ENCODE peak calls at places on chromosomes 1 and 21, in five cellular contexts. One of them, this sample, is unnamed.

GRCh38 chr1:172585348-172585747 is 52.4 kb downstream of the SUCO start:
- DNase-seq in A549: no peak
- DNase-seq in IMR-90: peak
- DNase-seq in K562: no peak
- DNase-seq in SK-N-SH: no peak
- DNase-seq in this sample: no peak

GRCh38 chr1:109773900-109774485 is 10.3 kb upstream of the EPS8L3 start:
- DNase-seq in IMR-90: no peak
- DNase-seq in A549: no peak
- DNase-seq in K562: no peak
- DNase-seq in SK-N-SH: no peak
- DNase-seq in this sample: no peak

GRCh38 chr1:113976609-113977278 is 2.5 kb upstream of the OLFML3 start:
- DNase-seq in IMR-90: peak
- DNase-seq in A549: no peak
- DNase-seq in SK-N-SH: peak
- DNase-seq in K562: peak
- DNase-seq in this sample: peak

GRCh38 chr1:207565546-207566468 is 69.8 kb downstream of the CR1 start:
- DNase-seq in IMR-90: no peak
- DNase-seq in K562: no peak
- DNase-seq in SK-N-SH: no peak
- DNase-seq in A549: peak
- DNase-seq in this sample: no peak

GRCh38 chr1:18957136-18957521 is 653 bp upstream of the IFFO2 start:
- DNase-seq in SK-N-SH: peak
- DNase-seq in K562: peak
- DNase-seq in IMR-90: no peak
- DNase-seq in A549: no peak
- DNase-seq in this sample: no peak

GRCh38 chr21:32858628-32859027 is 87.1 kb upstream of the PAXBP1 start:
- DNase-seq in SK-N-SH: no peak
- DNase-seq in IMR-90: no peak
- DNase-seq in A549: no peak
- DNase-seq in K562: no peak
- DNase-seq in this sample: no peak

GRCh38 chr1:160099716-160100375 is 1.4 kb upstream of the IGSF8 start:
- DNase-seq in A549: no peak
- DNase-seq in K562: no peak
- DNase-seq in IMR-90: no peak
- DNase-seq in SK-N-SH: no peak
- DNase-seq in this sample: no peak

GRCh38 chr1:19003371-19004290 is 47.2 kb upstream of the IFFO2 start:
- DNase-seq in K562: peak
- DNase-seq in A549: no peak
- DNase-seq in SK-N-SH: no peak
- DNase-seq in IMR-90: peak
- DNase-seq in this sample: no peak

GRCh38 chr1:58773406-58773840 is 10.4 kb downstream of the JUN start:
- DNase-seq in IMR-90: peak
- DNase-seq in A549: no peak
- DNase-seq in K562: no peak
- DNase-seq in SK-N-SH: no peak
- DNase-seq in this sample: no peak

GRCh38 chr1:177287996-177288395 is 117.2 kb downstream of the BRINP2 start:
- DNase-seq in SK-N-SH: no peak
- DNase-seq in IMR-90: peak
- DNase-seq in K562: no peak
- DNase-seq in A549: no peak
- DNase-seq in this sample: no peak

GRCh38 chr1:66292944-66293343 is 241.0 kb upstream of the SGIP1 start:
- DNase-seq in A549: no peak
- DNase-seq in SK-N-SH: no peak
- DNase-seq in K562: no peak
- DNase-seq in IMR-90: no peak
- DNase-seq in this sample: no peak

GRCh38 chr1:68225781-68226180 is 6.5 kb downstream of the WLS start:
- DNase-seq in A549: no peak
- DNase-seq in K562: no peak
- DNase-seq in SK-N-SH: no peak
- DNase-seq in IMR-90: peak
- DNase-seq in this sample: no peak

GRCh38 chr1:246161626-246162025 is 345.5 kb downstream of the SMYD3 start:
- DNase-seq in A549: no peak
- DNase-seq in K562: no peak
- DNase-seq in IMR-90: peak
- DNase-seq in SK-N-SH: no peak
- DNase-seq in this sample: no peak

GRCh38 chr1:245160288-245160687 is 5.5 kb downstream of the KIF26B start:
- DNase-seq in SK-N-SH: no peak
- DNase-seq in A549: no peak
- DNase-seq in K562: no peak
- DNase-seq in IMR-90: no peak
- DNase-seq in this sample: no peak

GRCh38 chr1:218383681-218384080 is 38.5 kb downstream of the TGFB2 start:
- DNase-seq in SK-N-SH: no peak
- DNase-seq in A549: peak
- DNase-seq in IMR-90: no peak
- DNase-seq in K562: no peak
- DNase-seq in this sample: no peak

GRCh38 chr21:45381036-45381787 is 23.8 kb upstream of the COL18A1 start:
- DNase-seq in K562: no peak
- DNase-seq in IMR-90: no peak
- DNase-seq in A549: no peak
- DNase-seq in SK-N-SH: no peak
- DNase-seq in this sample: no peak

GRCh38 chr1:176559474-176560390 is 96.8 kb downstream of the PAPPA2 start:
- DNase-seq in K562: peak
- DNase-seq in SK-N-SH: peak
- DNase-seq in IMR-90: peak
- DNase-seq in A549: peak
- DNase-seq in this sample: peak

GRCh38 chr1:6393400-6394187 is at the start of gene ACOT7:
- DNase-seq in IMR-90: peak
- DNase-seq in A549: peak
- DNase-seq in K562: peak
- DNase-seq in SK-N-SH: peak
- DNase-seq in this sample: peak

GRCh38 chr1:1183221-1183747 is 9.6 kb downstream of the TTLL10 start:
- DNase-seq in A549: no peak
- DNase-seq in SK-N-SH: peak
- DNase-seq in K562: no peak
- DNase-seq in IMR-90: no peak
- DNase-seq in this sample: no peak

GRCh38 chr21:37139902-37140301 is 66.8 kb downstream of the TTC3 start:
- DNase-seq in A549: no peak
- DNase-seq in IMR-90: peak
- DNase-seq in K562: no peak
- DNase-seq in SK-N-SH: no peak
- DNase-seq in this sample: no peak

GRCh38 chr1:209884665-209885117 is 53.3 kb upstream of the SYT14 start:
- DNase-seq in SK-N-SH: no peak
- DNase-seq in A549: peak
- DNase-seq in IMR-90: peak
- DNase-seq in K562: peak
- DNase-seq in this sample: peak

GRCh38 chr1:74681449-74681848 is 7.9 kb upstream of the ERICH3 start:
- DNase-seq in SK-N-SH: no peak
- DNase-seq in K562: no peak
- DNase-seq in IMR-90: no peak
- DNase-seq in A549: no peak
- DNase-seq in this sample: no peak

GRCh38 chr1:89540406-89540970 is 15.9 kb downstream of the LRRC8B start:
- DNase-seq in SK-N-SH: no peak
- DNase-seq in IMR-90: no peak
- DNase-seq in K562: no peak
- DNase-seq in A549: no peak
- DNase-seq in this sample: no peak

GRCh38 chr1:242011879-242012674 is 13.2 kb upstream of the MAP1LC3C start:
- DNase-seq in K562: no peak
- DNase-seq in SK-N-SH: no peak
- DNase-seq in IMR-90: peak
- DNase-seq in A549: no peak
- DNase-seq in this sample: no peak

GRCh38 chr1:114208106-114208505 is 54.4 kb upstream of the SYT6 start:
- DNase-seq in A549: no peak
- DNase-seq in K562: no peak
- DNase-seq in IMR-90: no peak
- DNase-seq in SK-N-SH: no peak
- DNase-seq in this sample: no peak

GRCh38 chr1:211589782-211590721 is 11.1 kb upstream of the SLC30A1 start:
- DNase-seq in SK-N-SH: no peak
- DNase-seq in A549: no peak
- DNase-seq in K562: no peak
- DNase-seq in IMR-90: peak
- DNase-seq in this sample: no peak

GRCh38 chr1:200075938-200076546 is 48.5 kb downstream of the NR5A2 start:
- DNase-seq in IMR-90: peak
- DNase-seq in K562: no peak
- DNase-seq in SK-N-SH: no peak
- DNase-seq in A549: peak
- DNase-seq in this sample: peak

GRCh38 chr1:89553195-89553584 is 28.6 kb downstream of the LRRC8B start:
- DNase-seq in IMR-90: no peak
- DNase-seq in SK-N-SH: no peak
- DNase-seq in K562: no peak
- DNase-seq in A549: no peak
- DNase-seq in this sample: no peak

GRCh38 chr21:36850372-36850771 is 116.1 kb downstream of the HLCS start:
- DNase-seq in IMR-90: no peak
- DNase-seq in K562: no peak
- DNase-seq in A549: no peak
- DNase-seq in SK-N-SH: no peak
- DNase-seq in this sample: no peak

GRCh38 chr1:9732123-9732971 is 80.8 kb downstream of the PIK3CD start:
- DNase-seq in A549: no peak
- DNase-seq in IMR-90: no peak
- DNase-seq in SK-N-SH: no peak
- DNase-seq in K562: no peak
- DNase-seq in this sample: no peak
- TF ChIP-seq USF2 in A549: no peak
- TF ChIP-seq USF2 in IMR-90: no peak
- TF ChIP-seq USF2 in SK-N-SH: no peak
- TF ChIP-seq USF2 in K562: no peak
- TF ChIP-seq USF2 in this sample: no peak

DNA sequence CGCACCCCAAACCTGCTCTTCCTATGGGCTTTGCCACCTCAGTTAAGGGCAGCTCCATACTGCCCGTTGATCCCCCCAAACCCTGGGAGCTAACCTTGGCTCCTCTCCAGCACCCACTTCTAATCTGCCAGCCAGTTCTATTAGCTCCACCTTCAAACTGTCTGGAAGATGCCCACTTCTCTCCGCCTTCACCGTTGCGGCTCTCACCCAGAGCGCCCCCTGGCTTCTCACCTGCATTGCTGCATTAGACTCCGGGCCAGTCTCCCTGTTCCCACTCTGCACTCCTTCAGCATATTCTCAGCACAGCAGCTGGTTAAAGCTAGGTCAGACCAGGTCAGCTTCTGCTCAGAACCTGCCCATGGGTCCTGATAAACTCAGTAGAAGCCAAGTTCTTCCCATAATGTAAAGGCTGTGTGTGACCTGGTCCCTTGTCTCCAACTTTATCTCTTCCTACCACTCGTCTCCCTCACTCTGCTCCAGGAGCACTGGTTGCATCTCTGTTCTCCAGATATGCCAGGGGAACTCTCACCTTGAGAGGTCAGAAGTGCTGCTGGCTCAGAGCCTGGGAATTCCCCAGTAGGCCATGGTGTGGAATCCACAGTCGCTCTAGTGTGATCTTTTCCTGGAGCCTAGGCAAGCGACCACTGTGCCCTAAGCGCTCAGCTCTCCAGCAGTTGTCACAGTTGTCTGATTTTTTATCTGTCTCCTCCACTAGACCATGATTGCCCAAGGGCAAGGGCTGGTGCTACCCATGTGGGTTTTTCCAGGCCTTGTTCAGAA is 150.3 kb downstream of the HMGB4 start:
- DNase-seq in A549: peak
- DNase-seq in SK-N-SH: peak
- DNase-seq in IMR-90: no peak
- DNase-seq in K562: peak
- DNase-seq in this sample: no peak
- TF ChIP-seq RAD21 in A549: peak
- TF ChIP-seq RAD21 in SK-N-SH: peak
- TF ChIP-seq RAD21 in IMR-90: no peak
- TF ChIP-seq RAD21 in K562: peak
- TF ChIP-seq RAD21 in this sample: no peak

DNA sequence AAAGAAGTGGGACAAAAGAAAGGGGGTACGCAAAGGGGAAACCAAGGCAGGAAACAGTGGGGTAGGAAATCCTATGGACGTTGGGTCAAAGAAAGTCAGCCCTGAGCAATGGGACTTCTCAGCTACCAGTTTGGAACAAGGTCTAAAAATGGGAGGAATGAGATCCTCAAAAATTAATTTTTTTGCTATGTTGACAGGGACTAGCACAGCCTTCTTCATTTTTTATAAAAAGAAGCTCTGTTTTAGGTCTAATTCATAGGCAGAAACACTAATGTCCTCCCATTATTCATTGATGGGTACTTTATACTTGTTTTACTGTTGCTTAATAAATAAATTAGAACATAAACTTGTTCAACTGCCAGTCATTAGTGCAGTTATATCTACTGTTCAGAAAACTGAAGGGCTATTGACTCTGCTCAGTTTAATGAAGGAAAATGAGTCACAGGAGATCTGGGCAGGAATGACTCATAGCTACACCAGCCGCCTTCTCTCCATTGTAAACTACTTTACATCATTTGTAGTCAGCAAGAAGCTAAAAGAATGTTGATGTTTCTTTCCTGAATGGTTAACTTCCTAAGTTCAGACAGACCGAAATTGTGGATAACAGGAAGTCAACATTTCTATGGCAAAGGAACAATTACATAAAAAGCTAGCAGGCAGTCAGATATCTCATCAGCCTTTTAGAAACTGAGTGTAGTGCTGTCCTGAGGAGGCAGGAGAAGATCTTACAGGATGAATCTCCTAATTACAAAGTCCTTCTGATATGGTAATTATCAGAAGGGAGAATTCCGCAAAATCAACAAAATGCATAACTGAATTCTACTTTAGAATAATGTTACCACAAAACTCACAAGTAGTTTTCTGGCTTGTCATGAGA is 356.4 kb upstream of the PKN2 start:
- DNase-seq in SK-N-SH: no peak
- DNase-seq in K562: no peak
- DNase-seq in A549: peak
- DNase-seq in IMR-90: peak
- DNase-seq in this sample: peak
- TF ChIP-seq USF2 in SK-N-SH: no peak
- TF ChIP-seq USF2 in K562: no peak
- TF ChIP-seq USF2 in A549: no peak
- TF ChIP-seq USF2 in IMR-90: no peak
- TF ChIP-seq USF2 in this sample: no peak

DNA sequence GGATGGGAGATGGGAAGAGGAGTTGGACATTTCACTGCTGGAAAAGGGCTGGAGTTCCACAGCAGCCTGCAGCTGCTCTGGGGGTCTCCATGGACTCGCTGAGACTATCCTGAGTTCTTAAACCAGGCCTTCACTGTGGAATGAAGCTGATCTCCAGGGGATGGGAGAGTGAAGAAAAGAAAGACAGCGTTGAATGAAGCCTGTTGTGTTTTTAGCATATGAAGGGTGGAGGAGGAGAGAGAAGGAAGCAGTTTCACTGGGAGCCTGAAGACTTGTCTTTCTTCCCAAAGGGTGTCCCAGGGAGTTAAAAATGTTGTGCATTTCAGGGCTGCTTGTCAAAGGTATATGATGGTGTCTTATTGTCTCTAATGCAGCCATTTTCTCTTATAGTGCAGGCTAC is 9.2 kb downstream of the ROR1 start:
- DNase-seq in A549: no peak
- DNase-seq in SK-N-SH: no peak
- DNase-seq in IMR-90: no peak
- DNase-seq in K562: no peak
- DNase-seq in this sample: no peak
- TF ChIP-seq RAD21 in A549: no peak
- TF ChIP-seq RAD21 in SK-N-SH: no peak
- TF ChIP-seq RAD21 in IMR-90: no peak
- TF ChIP-seq RAD21 in K562: no peak
- TF ChIP-seq RAD21 in this sample: no peak